ENCODE peak calls at places on chromosomes 2 and 18, in five cellular contexts. One of them, this sample, is unnamed.

GRCh38 chr18:10182009-10182624 is 268.3 kb downstream of the VAPA start:
- DNase-seq in pancreas: no peak
- DNase-seq in mesenchymal stem cell: no peak
- DNase-seq in spleen: no peak
- DNase-seq in CD4-positive, alpha-beta memory T cell: no peak
- DNase-seq in this sample: no peak

GRCh38 chr2:43852196-43852730 is 13.5 kb downstream of the ABCG8 start:
- DNase-seq in pancreas: no peak
- DNase-seq in mesenchymal stem cell: no peak
- DNase-seq in spleen: peak; percentile 38
- DNase-seq in CD4-positive, alpha-beta memory T cell: no peak
- DNase-seq in this sample: no peak

GRCh38 chr2:218345491-218346176 is 11.0 kb upstream of the CATIP start:
- DNase-seq in pancreas: no peak
- DNase-seq in mesenchymal stem cell: no peak
- DNase-seq in spleen: no peak
- DNase-seq in CD4-positive, alpha-beta memory T cell: no peak
- DNase-seq in this sample: no peak

GRCh38 chr2:225452677-225453076 is 53.2 kb downstream of the NYAP2 start:
- DNase-seq in pancreas: no peak
- DNase-seq in mesenchymal stem cell: no peak
- DNase-seq in spleen: no peak
- DNase-seq in CD4-positive, alpha-beta memory T cell: no peak
- DNase-seq in this sample: no peak

GRCh38 chr2:128315829-128316776 is 2.6 kb downstream of the HS6ST1 start:
- DNase-seq in pancreas: peak; percentile 29
- DNase-seq in mesenchymal stem cell: peak; percentile 80
- DNase-seq in spleen: peak; percentile 79
- DNase-seq in CD4-positive, alpha-beta memory T cell: no peak
- DNase-seq in this sample: no peak

GRCh38 chr18:12060182-12060870 is 33.3 kb upstream of the ANKRD62 start:
- DNase-seq in pancreas: no peak
- DNase-seq in mesenchymal stem cell: no peak
- DNase-seq in spleen: no peak
- DNase-seq in CD4-positive, alpha-beta memory T cell: no peak
- DNase-seq in this sample: no peak

GRCh38 chr2:142557391-142557790 is 320.1 kb upstream of the KYNU start:
- DNase-seq in pancreas: no peak
- DNase-seq in mesenchymal stem cell: peak; percentile 55
- DNase-seq in spleen: no peak
- DNase-seq in CD4-positive, alpha-beta memory T cell: no peak
- DNase-seq in this sample: no peak

GRCh38 chr2:133942363-133942762 is 311.5 kb upstream of the MGAT5 start:
- DNase-seq in pancreas: no peak
- DNase-seq in mesenchymal stem cell: no peak
- DNase-seq in spleen: no peak
- DNase-seq in CD4-positive, alpha-beta memory T cell: no peak
- DNase-seq in this sample: no peak

GRCh38 chr2:125979886-125980285 is 676.1 kb upstream of the GYPC start:
- DNase-seq in pancreas: no peak
- DNase-seq in mesenchymal stem cell: no peak
- DNase-seq in spleen: no peak
- DNase-seq in CD4-positive, alpha-beta memory T cell: no peak
- DNase-seq in this sample: no peak

GRCh38 chr2:145158051-145158586 is 638.2 kb upstream of the ZEB2 start:
- DNase-seq in pancreas: peak; percentile 57
- DNase-seq in mesenchymal stem cell: peak; percentile 96
- DNase-seq in spleen: no peak
- DNase-seq in CD4-positive, alpha-beta memory T cell: no peak
- DNase-seq in this sample: peak; percentile 42

GRCh38 chr2:25041307-25041927 is 459 bp upstream of the EFR3B start:
- DNase-seq in pancreas: peak; percentile 77
- DNase-seq in mesenchymal stem cell: peak; percentile 60
- DNase-seq in spleen: peak; percentile 89
- DNase-seq in CD4-positive, alpha-beta memory T cell: no peak
- DNase-seq in this sample: peak; percentile 22

GRCh38 chr18:26655010-26655613 is 106.8 kb upstream of the KCTD1 start:
- DNase-seq in pancreas: no peak
- DNase-seq in mesenchymal stem cell: peak; percentile 16
- DNase-seq in spleen: no peak
- DNase-seq in CD4-positive, alpha-beta memory T cell: no peak
- DNase-seq in this sample: peak; percentile 13

GRCh38 chr2:235098736-235099494 is 147.1 kb downstream of the SH3BP4 start:
- DNase-seq in pancreas: no peak
- DNase-seq in mesenchymal stem cell: no peak
- DNase-seq in spleen: no peak
- DNase-seq in CD4-positive, alpha-beta memory T cell: no peak
- DNase-seq in this sample: no peak

GRCh38 chr2:108786008-108786353 is 590 bp upstream of the CCDC138 start:
- DNase-seq in pancreas: no peak
- DNase-seq in mesenchymal stem cell: no peak
- DNase-seq in spleen: no peak
- DNase-seq in CD4-positive, alpha-beta memory T cell: no peak
- DNase-seq in this sample: no peak

GRCh38 chr2:108786354-108787208 is at the start of gene CCDC138:
- DNase-seq in pancreas: peak; percentile 89
- DNase-seq in mesenchymal stem cell: peak; percentile 92
- DNase-seq in spleen: peak; percentile 98
- DNase-seq in CD4-positive, alpha-beta memory T cell: peak; percentile 90
- DNase-seq in this sample: peak; percentile 46

DNA sequence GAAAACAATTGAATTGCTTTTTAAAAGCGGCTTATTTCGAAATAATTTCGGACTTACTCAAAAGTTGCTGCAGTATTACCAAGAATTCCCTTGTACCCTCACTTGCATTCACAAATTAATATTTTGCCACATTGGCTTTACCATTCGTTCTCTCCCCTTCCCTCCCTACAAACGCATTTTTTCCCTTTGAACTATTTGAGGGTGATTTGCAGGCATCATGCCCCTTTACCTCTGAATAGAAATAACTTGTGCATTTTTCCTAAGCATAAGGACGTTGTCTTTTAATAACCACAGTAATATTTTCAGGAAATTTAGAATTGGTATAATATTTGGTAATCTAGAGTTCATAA is 613 bp downstream of the CCDC138 start:
- DNase-seq in pancreas: no peak
- DNase-seq in mesenchymal stem cell: no peak
- DNase-seq in spleen: no peak
- DNase-seq in CD4-positive, alpha-beta memory T cell: no peak
- DNase-seq in this sample: peak; percentile 1
- H3K27ac ChIP-seq in pancreas: no peak overlapping the region
- H3K27ac ChIP-seq in mesenchymal stem cell: no peak overlapping the region
- H3K27ac ChIP-seq in spleen: no peak overlapping the region
- H3K27ac ChIP-seq in CD4-positive, alpha-beta memory T cell: peak overlapping the region; percentile 78
- H3K27ac ChIP-seq in this sample: peak overlapping the region; percentile 65

GRCh38 chr2:181678744-181679543 is 1.4 kb downstream of the NEUROD1 start:
- DNase-seq in pancreas: no peak
- DNase-seq in mesenchymal stem cell: no peak
- DNase-seq in spleen: no peak
- DNase-seq in CD4-positive, alpha-beta memory T cell: no peak
- DNase-seq in this sample: no peak

GRCh38 chr2:181680055-181680936 is at the start of gene NEUROD1:
- DNase-seq in pancreas: peak; percentile 24
- DNase-seq in mesenchymal stem cell: no peak
- DNase-seq in spleen: peak; percentile 60
- DNase-seq in CD4-positive, alpha-beta memory T cell: no peak
- DNase-seq in this sample: no peak

GRCh38 chr2:181678033-181678586 is 2.2 kb downstream of the NEUROD1 start:
- DNase-seq in pancreas: peak; percentile 65
- DNase-seq in mesenchymal stem cell: peak; percentile 74
- DNase-seq in spleen: peak; percentile 77
- DNase-seq in CD4-positive, alpha-beta memory T cell: peak; percentile 57
- DNase-seq in this sample: peak; percentile 50

GRCh38 chr2:181680937-181681811 is 857 bp upstream of the NEUROD1 start:
- DNase-seq in pancreas: no peak
- DNase-seq in mesenchymal stem cell: no peak
- DNase-seq in spleen: peak; percentile 66
- DNase-seq in CD4-positive, alpha-beta memory T cell: no peak
- DNase-seq in this sample: no peak

DNA sequence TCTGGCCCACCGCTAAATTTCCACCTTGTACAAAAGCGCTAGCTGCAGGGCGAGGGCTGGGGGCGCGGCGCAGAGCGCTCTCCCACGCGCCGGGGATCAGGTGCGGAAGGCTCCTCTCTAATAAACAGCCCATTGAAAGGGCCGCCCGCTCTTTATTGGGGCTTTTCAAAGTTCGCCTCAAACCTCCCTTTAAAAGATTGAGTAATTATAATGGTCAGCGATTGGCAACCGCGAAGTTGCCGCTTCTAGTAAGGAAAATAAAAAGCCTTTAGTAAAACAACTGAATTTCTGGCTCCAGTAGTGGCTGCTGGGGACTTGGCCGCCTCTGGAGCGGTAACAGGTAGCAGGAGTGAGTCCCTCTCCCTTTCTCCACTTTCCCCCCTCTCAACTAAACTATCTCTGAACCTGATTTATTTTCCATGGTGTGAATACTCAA is 755 bp downstream of the NEUROD1 start:
- DNase-seq in pancreas: no peak
- DNase-seq in mesenchymal stem cell: no peak
- DNase-seq in spleen: no peak
- DNase-seq in CD4-positive, alpha-beta memory T cell: no peak
- DNase-seq in this sample: no peak
- H3K27me3 ChIP-seq in pancreas: peaks cover 10% of the 10 kb centered on the region
- H3K27me3 ChIP-seq in mesenchymal stem cell: peaks cover 88% of the 10 kb centered on the region
- H3K27me3 ChIP-seq in spleen: peaks cover 64% of the 10 kb centered on the region
- H3K27me3 ChIP-seq in CD4-positive, alpha-beta memory T cell: peaks cover 45% of the 10 kb centered on the region
- H3K27me3 ChIP-seq in this sample: peaks cover 95% of the 10 kb centered on the region

GRCh38 chr2:71615769-71616730 is 162.7 kb downstream of the DYSF start:
- DNase-seq in pancreas: no peak
- DNase-seq in mesenchymal stem cell: no peak
- DNase-seq in spleen: no peak
- DNase-seq in CD4-positive, alpha-beta memory T cell: no peak
- DNase-seq in this sample: no peak
- H3K27ac ChIP-seq in pancreas: no peak overlapping the region
- H3K27ac ChIP-seq in mesenchymal stem cell: no peak overlapping the region
- H3K27ac ChIP-seq in spleen: no peak overlapping the region
- H3K27ac ChIP-seq in CD4-positive, alpha-beta memory T cell: no peak overlapping the region
- H3K27ac ChIP-seq in this sample: no peak overlapping the region

DNA sequence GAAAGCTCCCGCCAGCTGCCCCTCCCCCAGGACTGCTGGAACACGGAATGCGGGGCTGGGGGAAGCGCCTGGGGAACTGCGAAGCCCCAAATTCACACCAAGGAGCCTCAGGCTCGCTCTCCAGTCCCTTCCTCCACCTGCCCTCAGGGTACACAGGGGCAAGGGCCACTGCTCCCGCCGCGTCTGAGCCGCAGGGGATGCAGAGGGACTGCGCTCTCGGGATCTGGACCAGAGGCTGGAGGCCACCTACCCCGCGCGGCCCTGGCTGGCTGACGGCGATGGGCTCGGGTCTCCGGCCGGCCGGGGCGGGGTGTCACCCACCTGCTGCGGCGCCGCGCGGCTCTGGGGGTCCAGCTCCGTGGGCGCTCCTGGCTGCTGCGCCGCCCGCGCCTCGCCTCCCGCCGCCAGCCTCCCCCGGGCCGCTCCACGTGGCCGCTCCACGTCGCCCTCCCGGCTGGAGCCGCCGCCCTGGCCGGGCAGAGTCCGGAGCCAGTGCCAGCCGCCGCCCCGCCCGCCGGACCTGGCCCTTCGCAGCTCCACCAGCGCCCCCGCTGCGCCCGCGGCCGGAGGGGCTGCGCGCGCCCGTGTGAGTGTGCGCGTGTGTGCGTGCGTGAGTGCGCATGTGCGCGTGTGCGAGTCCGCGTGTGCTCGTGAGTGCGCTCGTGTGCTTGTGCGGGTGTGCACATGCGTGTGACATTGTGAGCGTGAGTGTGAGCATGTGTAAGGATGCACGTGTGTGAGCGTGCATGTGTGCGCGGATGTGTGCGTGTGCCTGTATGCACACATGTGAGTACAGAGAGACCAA is at the start of gene CGREF1:
- DNase-seq in pancreas: no peak
- DNase-seq in mesenchymal stem cell: no peak
- DNase-seq in spleen: peak; percentile 67
- DNase-seq in CD4-positive, alpha-beta memory T cell: no peak
- DNase-seq in this sample: no peak
- H3K27me3 ChIP-seq in pancreas: no peaks in the 10 kb centered on the region
- H3K27me3 ChIP-seq in mesenchymal stem cell: peaks cover 36% of the 10 kb centered on the region
- H3K27me3 ChIP-seq in spleen: peaks cover 6% of the 10 kb centered on the region
- H3K27me3 ChIP-seq in CD4-positive, alpha-beta memory T cell: peaks cover 10% of the 10 kb centered on the region
- H3K27me3 ChIP-seq in this sample: peaks cover 72% of the 10 kb centered on the region

GRCh38 chr2:216015722-216016464 is 2.5 kb upstream of the MREG start:
- DNase-seq in pancreas: no peak
- DNase-seq in mesenchymal stem cell: no peak
- DNase-seq in spleen: no peak
- DNase-seq in CD4-positive, alpha-beta memory T cell: peak; percentile 57
- DNase-seq in this sample: no peak
- H3K27ac ChIP-seq in pancreas: no peak overlapping the region
- H3K27ac ChIP-seq in mesenchymal stem cell: no peak overlapping the region
- H3K27ac ChIP-seq in spleen: no peak overlapping the region
- H3K27ac ChIP-seq in CD4-positive, alpha-beta memory T cell: peak overlapping the region; percentile 13
- H3K27ac ChIP-seq in this sample: no peak overlapping the region

DNA sequence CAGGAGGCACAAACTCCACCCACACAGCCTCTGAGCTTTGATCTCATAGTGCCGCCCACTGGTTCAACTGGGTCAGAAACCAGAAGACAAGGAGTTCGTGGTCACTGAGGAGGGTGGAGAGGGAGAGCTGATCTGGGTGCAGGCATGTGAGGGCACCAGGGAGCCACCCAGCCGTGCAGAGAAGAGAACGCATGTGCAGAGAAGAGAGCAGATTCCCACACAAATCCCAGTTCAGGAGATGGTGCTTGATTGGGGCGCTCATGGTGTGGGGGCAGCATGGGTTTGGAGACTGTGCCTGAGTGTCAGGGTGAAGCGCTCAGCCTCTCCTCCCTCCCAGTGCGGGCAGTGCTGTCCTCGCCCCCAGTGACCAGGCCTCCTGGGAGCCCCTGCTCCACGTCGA is 375.2 kb upstream of the MYT1L start:
- DNase-seq in pancreas: no peak
- DNase-seq in mesenchymal stem cell: no peak
- DNase-seq in spleen: peak; percentile 41
- DNase-seq in CD4-positive, alpha-beta memory T cell: no peak
- DNase-seq in this sample: no peak
- H3K27me3 ChIP-seq in pancreas: no peaks in the 10 kb centered on the region
- H3K27me3 ChIP-seq in mesenchymal stem cell: peaks cover 31% of the 10 kb centered on the region
- H3K27me3 ChIP-seq in spleen: no peaks in the 10 kb centered on the region
- H3K27me3 ChIP-seq in CD4-positive, alpha-beta memory T cell: no peaks in the 10 kb centered on the region
- H3K27me3 ChIP-seq in this sample: no peaks in the 10 kb centered on the region

This sample was measured in foreskin keratinocyte.